ENCODE peak calls at places on chromosome 22, in eight cellular contexts. N is Calu3; X is C1 segment of cervical spinal cord; G is mesenteric fat pad; U is midbrain; A is epithelial cell of proximal tubule; R is activated naive CD4-positive, alpha-beta T cell; C is mesenchymal stem cell. F is an unnamed sample.

GRCh38 chr22:50583294-50583865 is 731 bp upstream of the CHKB start:
- DNase-seq in N (no peak), X (no peak), G (no peak), U (no peak), A (no peak), R (no peak), C (no peak), F (no peak)

GRCh38 chr22:43474161-43475101 is 62.6 kb downstream of the MPPED1 start:
- DNase-seq in N (no peak), X (no peak), G (peak), U (no peak), A (no peak), R (no peak), C (peak), F (peak)

GRCh38 chr22:32847067-32847491 is 45.6 kb downstream of the TIMP3 start:
- DNase-seq in N (no peak), X (no peak), G (no peak), U (no peak), A (no peak), R (no peak), C (no peak), F (peak)

GRCh38 chr22:19717181-19717580 is 2.9 kb downstream of the SEPTIN5 start:
- DNase-seq in N (no peak), X (no peak), G (no peak), U (no peak), A (no peak), R (no peak), C (no peak), F (no peak)

GRCh38 chr22:36773935-36774334 is 2.0 kb downstream of the IFT27 start:
- DNase-seq in N (no peak), X (no peak), G (no peak), U (peak), A (no peak), R (no peak), C (peak), F (peak)

GRCh38 chr22:23147632-23148387 is 2.5 kb downstream of the RAB36 start:
- DNase-seq in N (peak), X (no peak), G (no peak), U (no peak), A (no peak), R (no peak), C (peak), F (peak)

GRCh38 chr22:22928666-22929380 is 41.2 kb downstream of the IGLL5 start:
- DNase-seq in N (peak), X (no peak), G (no peak), U (no peak), A (no peak), R (no peak), C (no peak), F (peak)

GRCh38 chr22:45290410-45290936 is 5.7 kb downstream of the UPK3A start:
- DNase-seq in N (peak), X (no peak), G (no peak), U (no peak), A (peak), R (no peak), C (peak), F (peak)

GRCh38 chr22:24996420-24996952 is 44.0 kb downstream of the KIAA1671 start:
- DNase-seq in N (peak), X (no peak), G (no peak), U (no peak), A (no peak), R (no peak), C (peak), F (peak)

GRCh38 chr22:40487663-40488249 is 117.4 kb downstream of the SGSM3 start:
- DNase-seq in N (no peak), X (no peak), G (no peak), U (peak), A (no peak), R (no peak), C (no peak), F (peak)

GRCh38 chr22:21963790-21964211 is 11.2 kb upstream of the PPM1F start:
- DNase-seq in N (no peak), X (no peak), G (no peak), U (no peak), A (no peak), R (no peak), C (no peak), F (no peak)

GRCh38 chr22:39446239-39446721 is 10.5 kb upstream of the MGAT3 start:
- DNase-seq in N (no peak), X (no peak), G (no peak), U (no peak), A (no peak), R (no peak), C (no peak), F (peak)

GRCh38 chr22:29205598-29206371 is at the start of gene EMID1:
- DNase-seq in N (peak), X (no peak), G (no peak), U (no peak), A (no peak), R (no peak), C (peak), F (peak)

GRCh38 chr22:22908941-22909604 is 21.5 kb downstream of the IGLL5 start:
- DNase-seq in N (no peak), X (no peak), G (no peak), U (no peak), A (no peak), R (no peak), C (no peak), F (no peak)

GRCh38 chr22:31144223-31144622 is 3.9 kb upstream of the PLA2G3 start:
- DNase-seq in N (no peak), X (no peak), G (no peak), U (no peak), A (no peak), R (no peak), C (peak), F (peak)

GRCh38 chr22:28269277-28269676 is 350.2 kb upstream of the PITPNB start:
- DNase-seq in N (no peak), X (no peak), G (no peak), U (no peak), A (no peak), R (no peak), C (no peak), F (no peak)